ENCODE peak calls at places on chromosomes 12 and 14, in four cellular contexts. One of them, this sample, is unnamed.

GRCh38 chr14:96574633-96575191 is 72.5 kb downstream of the PAPOLA start:
- DNase-seq in naive thymus-derived CD4-positive, alpha-beta T cell: no peak
- DNase-seq in CD8-positive, alpha-beta memory T cell: no peak
- DNase-seq in right cardiac atrium: peak; percentile 35
- DNase-seq in this sample: no peak

GRCh38 chr12:116160196-116160595 is 117.3 kb downstream of the MED13L start:
- DNase-seq in CD8-positive, alpha-beta memory T cell: no peak
- DNase-seq in naive thymus-derived CD4-positive, alpha-beta T cell: no peak
- DNase-seq in right cardiac atrium: no peak
- DNase-seq in this sample: no peak

GRCh38 chr12:56520025-56520810 is 1.4 kb upstream of the RBMS2 start:
- DNase-seq in naive thymus-derived CD4-positive, alpha-beta T cell: no peak
- DNase-seq in CD8-positive, alpha-beta memory T cell: no peak
- DNase-seq in right cardiac atrium: peak; percentile 29
- DNase-seq in this sample: no peak

GRCh38 chr14:66501592-66501991 is 6.4 kb upstream of the GPHN start:
- DNase-seq in naive thymus-derived CD4-positive, alpha-beta T cell: no peak
- DNase-seq in right cardiac atrium: no peak
- DNase-seq in CD8-positive, alpha-beta memory T cell: no peak
- DNase-seq in this sample: no peak

GRCh38 chr12:9906888-9907287 is 25.3 kb downstream of the CLEC2A start:
- DNase-seq in naive thymus-derived CD4-positive, alpha-beta T cell: no peak
- DNase-seq in CD8-positive, alpha-beta memory T cell: peak; percentile 25
- DNase-seq in right cardiac atrium: no peak
- DNase-seq in this sample: no peak

GRCh38 chr12:96265836-96266235 is 71.7 kb downstream of the ELK3 start:
- DNase-seq in right cardiac atrium: no peak
- DNase-seq in CD8-positive, alpha-beta memory T cell: no peak
- DNase-seq in naive thymus-derived CD4-positive, alpha-beta T cell: no peak
- DNase-seq in this sample: no peak

GRCh38 chr14:70045715-70046535 is 142.8 kb downstream of the SLC8A3 start:
- DNase-seq in CD8-positive, alpha-beta memory T cell: no peak
- DNase-seq in naive thymus-derived CD4-positive, alpha-beta T cell: no peak
- DNase-seq in right cardiac atrium: peak; percentile 70
- DNase-seq in this sample: no peak

GRCh38 chr12:120922279-120922678 is 18.1 kb upstream of the SPPL3 start:
- DNase-seq in right cardiac atrium: no peak
- DNase-seq in naive thymus-derived CD4-positive, alpha-beta T cell: no peak
- DNase-seq in CD8-positive, alpha-beta memory T cell: no peak
- DNase-seq in this sample: no peak

GRCh38 chr14:89214221-89214965 is 202.6 kb downstream of the FOXN3 start:
- DNase-seq in naive thymus-derived CD4-positive, alpha-beta T cell: no peak
- DNase-seq in CD8-positive, alpha-beta memory T cell: no peak
- DNase-seq in right cardiac atrium: peak; percentile 67
- DNase-seq in this sample: no peak

GRCh38 chr14:55807059-55807499 is 227.1 kb downstream of the KTN1 start:
- DNase-seq in right cardiac atrium: peak; percentile 94
- DNase-seq in CD8-positive, alpha-beta memory T cell: peak; percentile 72
- DNase-seq in naive thymus-derived CD4-positive, alpha-beta T cell: peak; percentile 48
- DNase-seq in this sample: peak; percentile 88
- H3K27ac ChIP-seq in right cardiac atrium: peak overlapping the region; percentile 3
- H3K27ac ChIP-seq in CD8-positive, alpha-beta memory T cell: peak overlapping the region; percentile 51
- H3K27ac ChIP-seq in naive thymus-derived CD4-positive, alpha-beta T cell: peak overlapping the region; percentile 61
- H3K27ac ChIP-seq in this sample: peak overlapping the region; percentile 67

DNA sequence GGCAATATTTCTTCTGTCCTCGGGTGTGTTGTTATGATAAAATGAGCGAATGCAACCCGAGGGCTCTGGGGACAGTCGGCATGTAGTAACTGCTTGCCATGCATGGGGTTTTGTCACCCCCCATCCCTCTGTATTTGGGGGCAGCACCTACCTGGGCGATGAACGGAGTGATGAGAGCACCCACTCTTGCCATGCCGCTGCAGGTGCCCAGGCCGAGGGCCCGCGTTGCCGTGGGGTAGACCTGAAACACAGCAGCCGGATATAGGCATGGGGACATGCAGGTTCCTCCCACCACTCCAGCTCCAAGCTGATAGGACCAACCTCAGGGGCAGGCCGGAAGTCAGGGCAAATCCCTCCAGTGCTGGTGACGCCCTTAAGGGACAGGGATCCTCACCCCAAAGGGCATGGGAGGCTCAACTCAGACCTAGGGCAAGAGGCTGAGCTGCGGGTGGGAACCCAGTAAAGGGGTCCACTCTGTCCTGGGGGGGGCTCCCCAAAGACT is 35.8 kb downstream of the DAO start:
- DNase-seq in naive thymus-derived CD4-positive, alpha-beta T cell: no peak
- DNase-seq in CD8-positive, alpha-beta memory T cell: no peak
- DNase-seq in right cardiac atrium: no peak
- DNase-seq in this sample: peak; percentile 41
- H3K27ac ChIP-seq in naive thymus-derived CD4-positive, alpha-beta T cell: no peak overlapping the region
- H3K27ac ChIP-seq in CD8-positive, alpha-beta memory T cell: no peak overlapping the region
- H3K27ac ChIP-seq in right cardiac atrium: no peak overlapping the region
- H3K27ac ChIP-seq in this sample: no peak overlapping the region

DNA sequence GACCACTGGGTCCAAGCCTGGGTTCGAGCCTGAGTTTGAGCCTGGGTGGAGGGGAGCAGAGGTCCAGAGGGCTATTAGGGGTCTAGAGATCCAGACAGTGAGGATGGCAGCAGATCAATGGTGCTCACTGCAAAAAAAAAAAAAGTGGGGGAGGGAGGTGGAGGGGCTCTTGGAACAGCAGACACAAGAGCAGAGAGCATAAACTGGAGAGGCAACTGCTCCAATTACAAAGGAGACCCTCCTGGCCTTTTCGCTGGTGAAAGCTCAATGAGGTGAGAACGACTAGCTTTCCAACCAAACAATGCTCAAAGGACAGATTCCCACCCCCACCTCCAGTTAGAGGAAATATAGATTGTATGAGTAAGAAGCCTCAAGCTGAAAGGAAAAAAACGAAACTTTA is 124.2 kb upstream of the TSPAN8 start:
- DNase-seq in naive thymus-derived CD4-positive, alpha-beta T cell: no peak
- DNase-seq in right cardiac atrium: no peak
- DNase-seq in CD8-positive, alpha-beta memory T cell: no peak
- DNase-seq in this sample: no peak
- H3K27ac ChIP-seq in naive thymus-derived CD4-positive, alpha-beta T cell: no peak overlapping the region
- H3K27ac ChIP-seq in right cardiac atrium: no peak overlapping the region
- H3K27ac ChIP-seq in CD8-positive, alpha-beta memory T cell: no peak overlapping the region
- H3K27ac ChIP-seq in this sample: no peak overlapping the region

DNA sequence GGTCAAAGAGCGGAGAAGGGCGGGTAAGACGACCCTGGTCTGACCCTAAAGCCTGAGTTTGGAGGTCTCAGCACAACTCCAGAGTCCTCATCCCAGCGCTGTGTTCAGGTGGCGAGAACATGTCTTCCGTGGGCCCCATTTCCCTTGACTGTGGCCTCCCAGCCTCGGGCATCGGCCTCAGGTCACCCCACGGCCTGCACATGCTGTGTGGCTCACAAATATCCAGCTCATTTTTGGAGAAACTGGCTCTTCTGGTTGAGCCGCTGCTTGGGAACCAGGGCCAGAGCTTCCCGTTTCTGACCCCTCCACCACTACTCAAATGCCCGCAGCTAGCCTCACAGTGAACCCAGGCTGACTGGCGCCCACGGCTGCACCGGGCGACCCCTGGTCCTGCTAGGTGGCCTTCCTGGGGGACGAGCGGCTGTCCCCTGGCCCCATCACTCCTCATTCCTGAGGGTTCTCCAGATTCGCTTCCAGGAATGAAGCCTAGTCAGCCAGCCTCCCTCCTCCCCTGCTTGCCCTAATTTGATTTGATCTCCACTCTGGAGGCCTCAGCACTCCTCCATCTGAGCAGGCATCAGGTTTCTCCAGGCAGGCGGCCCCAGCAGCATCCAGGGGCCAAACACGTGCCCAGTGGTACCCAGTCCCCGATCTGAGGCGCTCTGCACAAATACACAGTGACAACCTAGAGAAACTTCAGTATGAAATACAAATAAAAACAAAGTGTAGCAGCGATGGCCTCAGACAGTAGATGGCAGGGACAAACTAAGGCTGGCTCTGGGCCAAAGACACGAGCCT is 4.7 kb downstream of the P2RX2 start:
- DNase-seq in right cardiac atrium: no peak
- DNase-seq in CD8-positive, alpha-beta memory T cell: no peak
- DNase-seq in naive thymus-derived CD4-positive, alpha-beta T cell: no peak
- DNase-seq in this sample: no peak
- H3K27ac ChIP-seq in right cardiac atrium: no peak overlapping the region
- H3K27ac ChIP-seq in CD8-positive, alpha-beta memory T cell: no peak overlapping the region
- H3K27ac ChIP-seq in naive thymus-derived CD4-positive, alpha-beta T cell: no peak overlapping the region
- H3K27ac ChIP-seq in this sample: peak overlapping the region; percentile 74

GRCh38 chr12:58923781-58924180 is 3.5 kb upstream of the LRIG3 start:
- DNase-seq in right cardiac atrium: no peak
- DNase-seq in CD8-positive, alpha-beta memory T cell: no peak
- DNase-seq in naive thymus-derived CD4-positive, alpha-beta T cell: no peak
- DNase-seq in this sample: no peak

GRCh38 chr12:58927112-58927511 is 6.8 kb upstream of the LRIG3 start:
- DNase-seq in CD8-positive, alpha-beta memory T cell: no peak
- DNase-seq in naive thymus-derived CD4-positive, alpha-beta T cell: no peak
- DNase-seq in right cardiac atrium: no peak
- DNase-seq in this sample: no peak

GRCh38 chr12:58925733-58926113 is 5.4 kb upstream of the LRIG3 start:
- DNase-seq in right cardiac atrium: no peak
- DNase-seq in CD8-positive, alpha-beta memory T cell: no peak
- DNase-seq in naive thymus-derived CD4-positive, alpha-beta T cell: no peak
- DNase-seq in this sample: no peak

GRCh38 chr12:58924652-58925051 is 4.3 kb upstream of the LRIG3 start:
- DNase-seq in right cardiac atrium: no peak
- DNase-seq in naive thymus-derived CD4-positive, alpha-beta T cell: no peak
- DNase-seq in CD8-positive, alpha-beta memory T cell: no peak
- DNase-seq in this sample: no peak

GRCh38 chr12:58925111-58925732 is 4.9 kb upstream of the LRIG3 start:
- DNase-seq in naive thymus-derived CD4-positive, alpha-beta T cell: no peak
- DNase-seq in right cardiac atrium: no peak
- DNase-seq in CD8-positive, alpha-beta memory T cell: no peak
- DNase-seq in this sample: no peak
- H3K27ac ChIP-seq in naive thymus-derived CD4-positive, alpha-beta T cell: no peak overlapping the region
- H3K27ac ChIP-seq in right cardiac atrium: no peak overlapping the region
- H3K27ac ChIP-seq in CD8-positive, alpha-beta memory T cell: no peak overlapping the region
- H3K27ac ChIP-seq in this sample: no peak overlapping the region

GRCh38 chr12:24905431-24905830 is 43.5 kb downstream of the BCAT1 start:
- DNase-seq in CD8-positive, alpha-beta memory T cell: no peak
- DNase-seq in naive thymus-derived CD4-positive, alpha-beta T cell: no peak
- DNase-seq in right cardiac atrium: no peak
- DNase-seq in this sample: no peak

GRCh38 chr12:24901975-24902461 is 46.9 kb downstream of the BCAT1 start:
- DNase-seq in CD8-positive, alpha-beta memory T cell: no peak
- DNase-seq in right cardiac atrium: no peak
- DNase-seq in naive thymus-derived CD4-positive, alpha-beta T cell: no peak
- DNase-seq in this sample: no peak

GRCh38 chr12:24902521-24903304 is 46.2 kb downstream of the BCAT1 start:
- DNase-seq in right cardiac atrium: no peak
- DNase-seq in naive thymus-derived CD4-positive, alpha-beta T cell: no peak
- DNase-seq in CD8-positive, alpha-beta memory T cell: no peak
- DNase-seq in this sample: peak; percentile 82

GRCh38 chr12:24904871-24905270 is 44.0 kb downstream of the BCAT1 start:
- DNase-seq in right cardiac atrium: no peak
- DNase-seq in CD8-positive, alpha-beta memory T cell: no peak
- DNase-seq in naive thymus-derived CD4-positive, alpha-beta T cell: no peak
- DNase-seq in this sample: no peak

GRCh38 chr12:24903305-24904088 is 45.4 kb downstream of the BCAT1 start:
- DNase-seq in naive thymus-derived CD4-positive, alpha-beta T cell: no peak
- DNase-seq in right cardiac atrium: no peak
- DNase-seq in CD8-positive, alpha-beta memory T cell: no peak
- DNase-seq in this sample: no peak
- H3K27ac ChIP-seq in naive thymus-derived CD4-positive, alpha-beta T cell: no peak overlapping the region
- H3K27ac ChIP-seq in right cardiac atrium: peak overlapping the region; percentile 16
- H3K27ac ChIP-seq in CD8-positive, alpha-beta memory T cell: no peak overlapping the region
- H3K27ac ChIP-seq in this sample: no peak overlapping the region

This sample was measured in spleen.